ENCODE peak calls at places on chromosomes 12 and 14, in ten cellular contexts. A, N, J, H, E, O, X, R, L and U are unnamed samples.

GRCh38 chr12:114480309-114481199 is 74.6 kb upstream of the TBX5 start:
- DNase-seq in X (no peak), N (no peak), J (peak; percentile 30), E (peak; percentile 43), O (no peak), A (no peak), L (no peak), R (no peak), H (no peak), U (no peak)

GRCh38 chr12:96094201-96094600 is 58.8 kb upstream of the LTA4H start:
- DNase-seq in O (no peak), A (no peak), L (no peak), R (peak; percentile 96), N (no peak), J (peak; percentile 91), X (no peak), H (no peak), E (peak; percentile 79), U (no peak)

GRCh38 chr12:108021129-108021528 is 108.0 kb upstream of the WSCD2 start:
- DNase-seq in A (no peak), L (no peak), R (no peak), J (no peak), X (no peak), N (no peak), H (no peak), O (no peak), E (peak; percentile 8), U (no peak)

GRCh38 chr12:60451457-60451856 is 855.6 kb downstream of the SLC16A7 start:
- DNase-seq in R (no peak), X (no peak), H (no peak), E (no peak), J (no peak), N (no peak), A (no peak), L (no peak), O (no peak), U (no peak)

GRCh38 chr14:45359766-45360165 is 106.8 kb upstream of the MIS18BP1 start:
- DNase-seq in L (no peak), J (no peak), N (no peak), H (no peak), R (no peak), A (no peak), E (no peak), O (no peak), X (no peak), U (no peak)

GRCh38 chr12:65656156-65656885 is 168.0 kb upstream of the HMGA2 start:
- DNase-seq in A (no peak), H (no peak), L (no peak), O (no peak), R (no peak), N (no peak), X (no peak), J (no peak), E (no peak), U (no peak)

GRCh38 chr14:33589334-33589733 is 361.5 kb downstream of the EGLN3 start:
- DNase-seq in E (no peak), R (peak; percentile 90), J (peak; percentile 97), N (peak; percentile 14), A (no peak), H (no peak), O (no peak), X (no peak), L (no peak), U (peak; percentile 74)

GRCh38 chr12:57738661-57739237 is at the start of gene AGAP2:
- DNase-seq in A (peak; percentile 37), H (no peak), X (peak; percentile 91), N (no peak), R (no peak), J (no peak), E (peak; percentile 79), O (no peak), L (no peak), U (peak; percentile 48)

GRCh38 chr14:104451474-104451873 is 128.1 kb upstream of the C14orf180 start:
- DNase-seq in O (peak; percentile 6), A (peak; percentile 9), E (no peak), X (no peak), R (no peak), L (no peak), N (no peak), H (no peak), J (no peak), U (no peak)

GRCh38 chr14:101005447-101005846 is 101.9 kb upstream of the RTL1 start:
- DNase-seq in J (no peak), L (no peak), R (no peak), O (no peak), H (no peak), X (no peak), A (peak; percentile 34), N (no peak), E (peak; percentile 18), U (no peak)

GRCh38 chr14:89388853-89389252 is 28.2 kb downstream of the FOXN3 start:
- DNase-seq in R (no peak), A (no peak), O (no peak), E (no peak), L (no peak), J (no peak), X (no peak), H (no peak), N (no peak), U (no peak)

GRCh38 chr12:126051611-126052107 is 986.4 kb downstream of the AACS start:
- DNase-seq in E (no peak), L (no peak), H (no peak), N (no peak), J (peak; percentile 31), A (no peak), X (no peak), O (no peak), R (peak; percentile 91), U (no peak)

GRCh38 chr14:93304771-93305170 is 28.1 kb downstream of the BTBD7 start:
- DNase-seq in J (peak; percentile 23), E (no peak), N (no peak), A (no peak), L (no peak), O (no peak), X (no peak), H (no peak), R (no peak), U (peak; percentile 12)

GRCh38 chr12:104494137-104494815 is 37.5 kb downstream of the CHST11 start:
- DNase-seq in O (no peak), E (no peak), R (no peak), N (no peak), L (no peak), H (peak; percentile 56), X (no peak), J (no peak), A (peak; percentile 69), U (peak; percentile 60)

GRCh38 chr14:36580141-36580855 is 2.1 kb downstream of the NKX2-8 start:
- DNase-seq in H (no peak), R (no peak), X (peak; percentile 21), A (no peak), O (no peak), N (no peak), J (no peak), L (no peak), E (peak; percentile 57), U (no peak)

GRCh38 chr12:45049912-45050318 is 984 bp downstream of the DBX2 start:
- DNase-seq in A (peak; percentile 40), E (no peak), N (no peak), J (no peak), H (no peak), O (no peak), R (no peak), X (no peak), L (no peak), U (no peak)
- H3K27me3 ChIP-seq in A (no peaks in the 10 kb centered on the region), E (peaks cover 10% of the 10 kb centered on the region), N (no peaks in the 10 kb centered on the region), J (peaks cover 32% of the 10 kb centered on the region), H (peaks cover 55% of the 10 kb centered on the region), O (peaks cover 18% of the 10 kb centered on the region), R (no peaks in the 10 kb centered on the region), X (peaks cover 21% of the 10 kb centered on the region), L (no peaks in the 10 kb centered on the region), U (peaks cover 97% of the 10 kb centered on the region)

GRCh38 chr14:29462271-29462670 is 465.4 kb downstream of the PRKD1 start:
- DNase-seq in J (no peak), X (no peak), N (no peak), H (no peak), L (no peak), O (no peak), E (no peak), A (no peak), R (no peak), U (no peak)

GRCh38 chr14:29463727-29464370 is 463.8 kb downstream of the PRKD1 start:
- DNase-seq in O (no peak), E (no peak), H (no peak), L (no peak), R (no peak), J (no peak), X (no peak), N (no peak), A (no peak), U (peak; percentile 46)

GRCh38 chr14:29461131-29461530 is 466.5 kb downstream of the PRKD1 start:
- DNase-seq in N (no peak), L (no peak), J (no peak), E (no peak), O (no peak), H (no peak), A (no peak), X (no peak), R (no peak), U (no peak)

GRCh38 chr14:29462772-29463171 is 464.9 kb downstream of the PRKD1 start:
- DNase-seq in X (no peak), O (no peak), J (no peak), R (no peak), L (no peak), E (no peak), N (no peak), A (no peak), H (no peak), U (peak; percentile 21)

DNA sequence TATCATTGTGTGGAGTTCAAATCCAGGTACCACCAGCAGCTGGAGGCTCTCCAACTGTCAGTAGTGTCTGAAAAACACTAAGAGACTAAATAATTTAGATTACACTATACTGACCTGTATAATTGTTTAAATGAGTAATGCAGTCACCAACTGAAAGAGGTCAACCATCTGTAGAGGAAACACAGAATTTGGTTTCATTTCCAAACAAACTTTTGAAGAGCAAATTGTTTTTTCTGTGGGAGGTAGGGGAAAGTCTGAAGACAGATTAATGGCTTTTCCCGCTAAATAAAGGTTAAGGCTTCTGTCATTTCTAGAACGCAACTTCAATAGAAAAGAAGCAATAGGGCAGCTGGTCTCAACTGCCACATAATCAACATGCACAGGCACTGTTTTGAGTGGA is 462.6 kb downstream of the PRKD1 start:
- DNase-seq in R (no peak), N (no peak), J (no peak), E (no peak), L (no peak), A (no peak), O (no peak), X (no peak), H (no peak), U (no peak)
- H3K9me3 ChIP-seq in R (no peaks in the 10 kb centered on the region), N (no peaks in the 10 kb centered on the region), J (no peaks in the 10 kb centered on the region), E (no peaks in the 10 kb centered on the region), L (no peaks in the 10 kb centered on the region), A (no peaks in the 10 kb centered on the region), O (no peaks in the 10 kb centered on the region), X (no peaks in the 10 kb centered on the region), H (no peaks in the 10 kb centered on the region), U (no peaks in the 10 kb centered on the region)

GRCh38 chr12:21551811-21552469 is 25.8 kb downstream of the SPX start:
- DNase-seq in O (no peak), J (no peak), L (no peak), H (no peak), N (no peak), E (no peak), R (no peak), X (no peak), A (no peak), U (no peak)
- H3K27ac ChIP-seq in O (no peak overlapping the region), J (no peak overlapping the region), L (no peak overlapping the region), H (no peak overlapping the region), N (peak overlapping the region; percentile 28), E (no peak overlapping the region), R (no peak overlapping the region), X (no peak overlapping the region), A (no peak overlapping the region), U (no peak overlapping the region)

GRCh38 chr12:2284321-2284813 is 231.6 kb downstream of the CACNA1C start:
- DNase-seq in L (no peak), X (peak; percentile 62), O (no peak), J (no peak), E (no peak), A (no peak), N (no peak), R (no peak), H (no peak), U (peak; percentile 93)
- H3K27me3 ChIP-seq in L (no peaks in the 10 kb centered on the region), X (no peaks in the 10 kb centered on the region), O (no peaks in the 10 kb centered on the region), J (peaks cover 2% of the 10 kb centered on the region), E (no peaks in the 10 kb centered on the region), A (no peaks in the 10 kb centered on the region), N (no peaks in the 10 kb centered on the region), R (peaks cover 97% of the 10 kb centered on the region), H (peaks cover 11% of the 10 kb centered on the region), U (no peaks in the 10 kb centered on the region)